ENCODE peak calls at places on chromosomes 12 and 14, in ten cellular contexts. N is sigmoid colon, O is IMR-90, U is endothelial cell of umbilical vein, V is esophagus muscularis mucosa, G is GM12878, W is HCT116, X is esophagus squamous epithelium, E is body of pancreas, H is tibial nerve. Q is an unnamed sample.

GRCh38 chr12:114612062-114612461 is 71.9 kb downstream of the TBX3 start:
- DNase-seq in W (no peak), G (no peak), V (no peak), H (no peak), O (no peak), U (no peak), X (no peak), N (no peak), E (no peak), Q (no peak)

GRCh38 chr12:105822131-105823103 is 316.3 kb downstream of the NUAK1 start:
- DNase-seq in W (no peak), U (no peak), E (no peak), O (no peak), N (no peak), G (no peak), V (no peak), X (no peak), H (no peak), Q (no peak)

GRCh38 chr12:127785936-127786335 is 481.0 kb upstream of the TMEM132C start:
- DNase-seq in V (no peak), N (no peak), U (no peak), O (no peak), H (no peak), X (no peak), E (no peak), W (no peak), G (no peak), Q (no peak)

GRCh38 chr12:115203661-115204060 is 519.7 kb upstream of the TBX3 start:
- DNase-seq in E (no peak), H (no peak), U (no peak), W (no peak), N (no peak), G (no peak), O (peak; percentile 59), X (no peak), V (no peak), Q (no peak)

GRCh38 chr12:9697619-9698018 is 28.1 kb downstream of the CLEC2D start:
- DNase-seq in O (no peak), E (no peak), N (no peak), G (no peak), H (no peak), X (no peak), U (no peak), V (no peak), W (no peak), Q (no peak)

GRCh38 chr12:2543801-2544200 is 251.0 kb upstream of the FKBP4 start:
- DNase-seq in X (no peak), G (peak; percentile 47), O (no peak), U (no peak), E (no peak), N (no peak), V (no peak), H (no peak), W (no peak), Q (no peak)

GRCh38 chr14:99930420-99931274 is 134.6 kb upstream of the EVL start:
- DNase-seq in V (no peak), U (no peak), H (peak; percentile 44), E (no peak), W (no peak), N (no peak), X (no peak), G (peak; percentile 82), O (no peak), Q (no peak)

GRCh38 chr12:107929436-107929835 is 154.9 kb downstream of the ASCL4 start:
- DNase-seq in V (peak; percentile 80), U (no peak), G (no peak), W (peak; percentile 78), O (peak; percentile 10), E (no peak), X (no peak), N (no peak), H (no peak), Q (no peak)

GRCh38 chr14:65850429-65851145 is 438.1 kb downstream of the FUT8 start:
- DNase-seq in U (no peak), V (no peak), W (no peak), N (no peak), O (no peak), E (no peak), G (no peak), H (no peak), X (no peak), Q (no peak)

GRCh38 chr14:25570483-25570882 is 520.5 kb upstream of the STXBP6 start:
- DNase-seq in G (no peak), X (no peak), U (no peak), E (no peak), V (no peak), H (no peak), W (no peak), O (no peak), N (no peak), Q (no peak)

GRCh38 chr12:79690606-79691298 is at the start of gene PAWR:
- DNase-seq in G (no peak), N (peak; percentile 71), W (peak; percentile 70), O (peak; percentile 66), V (no peak), U (peak; percentile 80), E (peak; percentile 84), H (peak; percentile 24), X (no peak), Q (no peak)

GRCh38 chr12:65384240-65384639 is 105.8 kb downstream of the MSRB3 start:
- DNase-seq in V (no peak), U (no peak), H (no peak), O (no peak), X (no peak), G (no peak), W (no peak), N (no peak), E (no peak), Q (no peak)

GRCh38 chr12:124477109-124477915 is 90.1 kb downstream of the NCOR2 start:
- DNase-seq in E (no peak), V (no peak), N (no peak), X (no peak), H (no peak), U (no peak), W (no peak), G (peak; percentile 59), O (no peak), Q (no peak)

GRCh38 chr14:56197150-56197549 is 78.9 kb downstream of the PELI2 start:
- DNase-seq in W (no peak), E (no peak), N (no peak), O (no peak), X (no peak), V (peak; percentile 57), U (no peak), H (no peak), G (no peak), Q (no peak)

GRCh38 chr12:112296183-112296582 is 86.0 kb downstream of the HECTD4 start:
- DNase-seq in O (no peak), U (no peak), X (no peak), E (no peak), G (no peak), V (no peak), W (no peak), N (no peak), H (no peak), Q (no peak)

DNA sequence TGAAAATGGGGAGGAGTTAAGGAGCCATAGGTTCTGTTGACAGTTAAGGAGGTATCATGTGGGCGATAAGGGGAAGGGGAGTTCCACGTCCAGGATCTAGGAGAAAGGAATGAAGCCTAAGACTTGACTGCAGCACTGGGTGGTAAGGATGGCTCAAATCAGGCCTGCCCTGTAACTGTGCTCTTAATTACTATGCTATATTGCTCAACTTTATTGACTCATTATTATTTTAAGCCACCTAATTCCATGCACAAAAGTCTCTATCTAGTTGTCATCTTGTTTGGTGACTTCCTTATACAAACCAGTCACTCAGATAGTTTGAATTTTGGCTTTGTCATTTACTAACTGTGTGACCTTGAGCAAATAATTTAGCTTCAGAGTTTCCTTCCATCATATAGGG is 242.1 kb upstream of the ARHGAP5 start:
- DNase-seq in O (no peak), H (no peak), E (no peak), X (no peak), N (no peak), W (no peak), G (no peak), V (no peak), U (no peak), Q (no peak)
- TF ChIP-seq POLR2A in O (no peak), H (no peak), E (no peak), X (no peak), N (no peak), W (no peak), G (no peak), V (no peak), U (no peak), Q (no peak)

DNA sequence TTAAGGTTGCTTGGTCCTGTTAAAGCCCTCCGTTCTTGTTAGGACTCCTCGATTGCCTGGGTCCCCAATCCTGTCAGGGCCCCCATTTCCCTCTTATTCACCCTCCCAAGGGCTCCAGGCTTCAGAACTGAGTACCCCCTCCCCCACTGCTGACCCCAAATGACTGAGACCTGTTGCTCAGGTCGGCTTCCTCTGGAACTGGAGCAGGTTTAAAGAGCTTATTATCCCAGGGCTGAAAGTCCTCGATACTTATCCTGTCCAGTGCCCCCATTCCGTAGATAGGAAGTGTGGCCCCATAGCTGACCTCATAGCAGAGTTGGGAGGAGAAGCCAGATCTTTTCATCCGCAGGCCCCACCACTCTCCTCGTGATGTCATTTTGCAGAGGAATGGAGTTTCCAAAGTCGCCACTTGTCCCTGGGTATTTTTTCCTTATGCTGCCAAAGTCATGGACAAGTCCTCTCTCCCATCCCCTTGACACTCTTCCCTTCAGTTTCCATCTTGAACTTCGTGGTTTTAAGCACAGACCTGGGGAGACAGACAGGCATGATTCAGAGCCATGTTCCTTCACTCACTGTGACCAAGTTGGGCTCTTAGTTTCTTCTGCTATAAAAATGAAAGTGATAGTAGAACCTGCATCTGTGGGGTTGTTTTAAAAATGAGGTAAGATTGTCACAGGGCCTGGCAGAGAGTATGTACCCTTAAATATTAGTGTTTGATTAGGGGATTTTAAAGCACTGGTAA is 1.2 kb downstream of the USP30 start:
- DNase-seq in V (no peak), G (peak; percentile 28), E (no peak), N (no peak), W (no peak), U (no peak), X (no peak), O (no peak), H (no peak), Q (no peak)
- H3K4me3 ChIP-seq in V (peak overlapping the region; percentile 79), G (peak overlapping the region; percentile 83), E (peak overlapping the region; percentile 99), N (peak overlapping the region; percentile 96), W (peak overlapping the region; percentile 79), U (peak overlapping the region; percentile 88), X (peak overlapping the region; percentile 99), O (peak overlapping the region; percentile 63), H (peak overlapping the region; percentile 84), Q (peak overlapping the region; percentile 90)

GRCh38 chr14:81313775-81314429 is 86.2 kb downstream of the STON2 start:
- DNase-seq in W (no peak), E (no peak), H (no peak), O (no peak), G (no peak), U (no peak), N (no peak), X (no peak), V (no peak), Q (no peak)
- H3K4me1 ChIP-seq in W (no peaks in the 10 kb centered on the region), E (peaks cover 15% of the 10 kb centered on the region), H (peaks cover 15% of the 10 kb centered on the region), O (no peaks in the 10 kb centered on the region), G (no peaks in the 10 kb centered on the region), U (no peaks in the 10 kb centered on the region), N (no peaks in the 10 kb centered on the region), X (peaks cover 61% of the 10 kb centered on the region), V (no peaks in the 10 kb centered on the region), Q (peaks cover 25% of the 10 kb centered on the region)

DNA sequence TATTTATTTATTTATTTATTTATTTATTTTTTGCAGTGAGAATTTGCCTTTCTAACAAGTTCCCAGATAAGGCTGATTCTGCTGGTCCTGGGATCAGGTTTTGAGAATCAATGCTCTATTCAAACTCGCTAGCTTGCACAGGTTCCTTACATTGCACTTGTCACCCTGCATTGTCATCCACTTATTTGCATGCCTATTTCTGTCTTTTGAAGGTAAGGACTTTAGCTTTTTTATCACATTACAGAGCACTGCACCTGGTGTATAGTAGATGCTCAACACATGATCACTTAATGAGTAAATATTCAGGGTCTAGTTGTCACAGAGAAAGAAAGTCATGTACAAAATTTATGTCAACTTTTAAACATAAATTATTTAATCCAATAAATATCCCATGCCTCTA is 219.7 kb upstream of the BTG1 start:
- DNase-seq in G (peak; percentile 43), N (no peak), X (no peak), H (no peak), W (no peak), O (no peak), V (no peak), U (no peak), E (no peak), Q (no peak)
- TF ChIP-seq POLR2A in G (no peak), N (no peak), X (no peak), H (no peak), W (no peak), O (no peak), V (no peak), U (no peak), E (no peak), Q (no peak)